ENCODE peak calls at places on chromosomes 3 and 15, in five cellular contexts. One of them, this sample, is unnamed.

GRCh38 chr3:58874795-58875194 is 175.0 kb downstream of the CFAP20DC start:
- DNase-seq in GM20000: peak; percentile 21
- DNase-seq in GM13977: peak; percentile 40
- DNase-seq in HCT116: peak; percentile 64
- DNase-seq in kidney epithelial cell: peak; percentile 18
- DNase-seq in this sample: no peak

GRCh38 chr3:48756640-48757039 is 39.6 kb upstream of the IP6K2 start:
- DNase-seq in GM20000: no peak
- DNase-seq in GM13977: no peak
- DNase-seq in HCT116: no peak
- DNase-seq in kidney epithelial cell: no peak
- DNase-seq in this sample: no peak

GRCh38 chr3:190303887-190304286 is 18.4 kb downstream of the CLDN1 start:
- DNase-seq in GM20000: no peak
- DNase-seq in GM13977: no peak
- DNase-seq in HCT116: no peak
- DNase-seq in kidney epithelial cell: no peak
- DNase-seq in this sample: no peak

GRCh38 chr3:123792473-123793201 is 91.5 kb downstream of the MYLK start:
- DNase-seq in GM20000: no peak
- DNase-seq in GM13977: no peak
- DNase-seq in HCT116: no peak
- DNase-seq in kidney epithelial cell: no peak
- DNase-seq in this sample: no peak

GRCh38 chr3:72996121-72996472 is 514 bp upstream of the PPP4R2 start:
- DNase-seq in GM20000: no peak
- DNase-seq in GM13977: no peak
- DNase-seq in HCT116: no peak
- DNase-seq in kidney epithelial cell: no peak
- DNase-seq in this sample: no peak

GRCh38 chr3:71872256-71872655 is 87.3 kb upstream of the PROK2 start:
- DNase-seq in GM20000: no peak
- DNase-seq in GM13977: no peak
- DNase-seq in HCT116: no peak
- DNase-seq in kidney epithelial cell: no peak
- DNase-seq in this sample: no peak

GRCh38 chr3:127682576-127682975 is 9.8 kb downstream of the ABTB1 start:
- DNase-seq in GM20000: no peak
- DNase-seq in GM13977: no peak
- DNase-seq in HCT116: no peak
- DNase-seq in kidney epithelial cell: no peak
- DNase-seq in this sample: peak; percentile 8

GRCh38 chr15:35186346-35186745 is 101.3 kb upstream of the NANOGP8 start:
- DNase-seq in GM20000: no peak
- DNase-seq in GM13977: no peak
- DNase-seq in HCT116: no peak
- DNase-seq in kidney epithelial cell: no peak
- DNase-seq in this sample: no peak

GRCh38 chr15:58212909-58213526 is 74.8 kb downstream of the AQP9 start:
- DNase-seq in GM20000: no peak
- DNase-seq in GM13977: peak; percentile 22
- DNase-seq in HCT116: no peak
- DNase-seq in kidney epithelial cell: no peak
- DNase-seq in this sample: no peak

GRCh38 chr3:172595648-172596393 is 72.6 kb upstream of the TNFSF10 start:
- DNase-seq in GM20000: peak; percentile 65
- DNase-seq in GM13977: peak; percentile 73
- DNase-seq in HCT116: peak; percentile 48
- DNase-seq in kidney epithelial cell: no peak
- DNase-seq in this sample: no peak

GRCh38 chr3:10697918-10698317 is 118.1 kb upstream of the SLC6A11 start:
- DNase-seq in GM20000: no peak
- DNase-seq in GM13977: no peak
- DNase-seq in HCT116: peak; percentile 10
- DNase-seq in kidney epithelial cell: no peak
- DNase-seq in this sample: no peak

GRCh38 chr15:38796589-38796988 is 232.0 kb upstream of the RASGRP1 start:
- DNase-seq in GM20000: no peak
- DNase-seq in GM13977: no peak
- DNase-seq in HCT116: no peak
- DNase-seq in kidney epithelial cell: no peak
- DNase-seq in this sample: no peak

GRCh38 chr15:77013786-77014136 is 18.8 kb downstream of the PSTPIP1 start:
- DNase-seq in GM20000: peak; percentile 78
- DNase-seq in GM13977: peak; percentile 85
- DNase-seq in HCT116: peak; percentile 24
- DNase-seq in kidney epithelial cell: no peak
- DNase-seq in this sample: no peak

GRCh38 chr3:6282920-6283319 is 578.0 kb upstream of the GRM7 start:
- DNase-seq in GM20000: no peak
- DNase-seq in GM13977: no peak
- DNase-seq in HCT116: no peak
- DNase-seq in kidney epithelial cell: no peak
- DNase-seq in this sample: no peak

GRCh38 chr3:4681301-4681700 is 188.2 kb downstream of the ITPR1 start:
- DNase-seq in GM20000: no peak
- DNase-seq in GM13977: no peak
- DNase-seq in HCT116: no peak
- DNase-seq in kidney epithelial cell: no peak
- DNase-seq in this sample: no peak

GRCh38 chr3:158058775-158059174 is 47.4 kb downstream of the SHOX2 start:
- DNase-seq in GM20000: no peak
- DNase-seq in GM13977: no peak
- DNase-seq in HCT116: no peak
- DNase-seq in kidney epithelial cell: no peak
- DNase-seq in this sample: peak; percentile 25

GRCh38 chr3:126972866-126973265 is 10.0 kb upstream of the PLXNA1 start:
- DNase-seq in GM20000: no peak
- DNase-seq in GM13977: no peak
- DNase-seq in HCT116: no peak
- DNase-seq in kidney epithelial cell: no peak
- DNase-seq in this sample: no peak

GRCh38 chr3:9838856-9839255 is 5.0 kb downstream of the RPUSD3 start:
- DNase-seq in GM20000: no peak
- DNase-seq in GM13977: no peak
- DNase-seq in HCT116: no peak
- DNase-seq in kidney epithelial cell: no peak
- DNase-seq in this sample: no peak

GRCh38 chr3:346186-346585 is 149.6 kb downstream of the CHL1 start:
- DNase-seq in GM20000: no peak
- DNase-seq in GM13977: no peak
- DNase-seq in HCT116: no peak
- DNase-seq in kidney epithelial cell: no peak
- DNase-seq in this sample: no peak

GRCh38 chr3:111227216-111227615 is 155.6 kb downstream of the NECTIN3 start:
- DNase-seq in GM20000: no peak
- DNase-seq in GM13977: no peak
- DNase-seq in HCT116: no peak
- DNase-seq in kidney epithelial cell: peak; percentile 19
- DNase-seq in this sample: no peak

GRCh38 chr3:32448686-32449474 is 53.8 kb downstream of the CMTM6 start:
- DNase-seq in GM20000: no peak
- DNase-seq in GM13977: no peak
- DNase-seq in HCT116: no peak
- DNase-seq in kidney epithelial cell: no peak
- DNase-seq in this sample: no peak

GRCh38 chr3:176074096-176074495 is 1123.2 kb downstream of the TBL1XR1 start:
- DNase-seq in GM20000: no peak
- DNase-seq in GM13977: no peak
- DNase-seq in HCT116: no peak
- DNase-seq in kidney epithelial cell: no peak
- DNase-seq in this sample: no peak

GRCh38 chr3:52072020-52072419 is 15.6 kb upstream of the DUSP7 start:
- DNase-seq in GM20000: no peak
- DNase-seq in GM13977: no peak
- DNase-seq in HCT116: no peak
- DNase-seq in kidney epithelial cell: no peak
- DNase-seq in this sample: no peak

GRCh38 chr3:106514431-106514830 is 645.6 kb upstream of the CBLB start:
- DNase-seq in GM20000: no peak
- DNase-seq in GM13977: no peak
- DNase-seq in HCT116: no peak
- DNase-seq in kidney epithelial cell: peak; percentile 16
- DNase-seq in this sample: no peak

GRCh38 chr3:71515640-71516383 is 67.7 kb downstream of the FOXP1 start:
- DNase-seq in GM20000: no peak
- DNase-seq in GM13977: no peak
- DNase-seq in HCT116: no peak
- DNase-seq in kidney epithelial cell: no peak
- DNase-seq in this sample: no peak

GRCh38 chr3:46861996-46862688 is 1.1 kb downstream of the MYL3 start:
- DNase-seq in GM20000: no peak
- DNase-seq in GM13977: no peak
- DNase-seq in HCT116: no peak
- DNase-seq in kidney epithelial cell: no peak
- DNase-seq in this sample: peak; percentile 3

GRCh38 chr3:136262559-136262958 is 12.4 kb downstream of the PCCB start:
- DNase-seq in GM20000: no peak
- DNase-seq in GM13977: no peak
- DNase-seq in HCT116: no peak
- DNase-seq in kidney epithelial cell: no peak
- DNase-seq in this sample: no peak

GRCh38 chr15:40150163-40150925 is 10.5 kb upstream of the BUB1B start:
- DNase-seq in GM20000: no peak
- DNase-seq in GM13977: no peak
- DNase-seq in HCT116: peak; percentile 31
- DNase-seq in kidney epithelial cell: peak; percentile 63
- DNase-seq in this sample: no peak

DNA sequence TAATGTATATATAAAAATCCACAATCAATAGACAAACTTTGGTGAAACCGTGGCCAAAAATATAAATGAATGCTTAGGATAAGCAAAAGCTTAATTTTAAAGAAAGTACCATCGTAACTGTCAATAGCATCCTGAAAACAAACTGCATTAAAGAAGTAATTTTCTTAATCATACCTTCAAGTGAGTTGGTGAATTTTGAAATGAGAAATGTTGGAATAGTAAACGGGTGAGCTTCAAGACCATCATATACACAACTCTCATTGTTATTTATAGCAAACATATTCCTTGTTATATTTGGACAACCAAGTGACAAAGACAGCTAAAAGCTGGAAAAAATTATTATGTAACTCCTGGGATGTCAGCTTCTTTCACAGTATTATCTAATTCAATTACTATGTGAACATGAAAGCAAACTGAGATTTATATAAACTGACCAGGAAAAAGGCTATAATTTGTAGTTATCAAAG is 3.7 kb downstream of the DAZL start:
- DNase-seq in GM20000: no peak
- DNase-seq in GM13977: no peak
- DNase-seq in HCT116: no peak
- DNase-seq in kidney epithelial cell: no peak
- DNase-seq in this sample: no peak
- TF ChIP-seq CTCF in GM20000: no peak
- TF ChIP-seq CTCF in GM13977: no peak
- TF ChIP-seq CTCF in HCT116: no peak
- TF ChIP-seq CTCF in kidney epithelial cell: no peak
- TF ChIP-seq CTCF in this sample: peak; percentile 51

GRCh38 chr3:197750863-197751737 is 1.4 kb downstream of the FYTTD1 start:
- DNase-seq in GM20000: no peak
- DNase-seq in GM13977: peak; percentile 35
- DNase-seq in HCT116: no peak
- DNase-seq in kidney epithelial cell: no peak
- DNase-seq in this sample: peak; percentile 33

GRCh38 chr3:197750396-197750831 is 731 bp downstream of the FYTTD1 start:
- DNase-seq in GM20000: peak; percentile 85
- DNase-seq in GM13977: peak; percentile 80
- DNase-seq in HCT116: no peak
- DNase-seq in kidney epithelial cell: no peak
- DNase-seq in this sample: peak; percentile 75

GRCh38 chr3:197756704-197757103 is 7.0 kb downstream of the FYTTD1 start:
- DNase-seq in GM20000: no peak
- DNase-seq in GM13977: no peak
- DNase-seq in HCT116: no peak
- DNase-seq in kidney epithelial cell: no peak
- DNase-seq in this sample: no peak

GRCh38 chr3:197752107-197752506 is 2.4 kb downstream of the FYTTD1 start:
- DNase-seq in GM20000: no peak
- DNase-seq in GM13977: no peak
- DNase-seq in HCT116: no peak
- DNase-seq in kidney epithelial cell: no peak
- DNase-seq in this sample: no peak

DNA sequence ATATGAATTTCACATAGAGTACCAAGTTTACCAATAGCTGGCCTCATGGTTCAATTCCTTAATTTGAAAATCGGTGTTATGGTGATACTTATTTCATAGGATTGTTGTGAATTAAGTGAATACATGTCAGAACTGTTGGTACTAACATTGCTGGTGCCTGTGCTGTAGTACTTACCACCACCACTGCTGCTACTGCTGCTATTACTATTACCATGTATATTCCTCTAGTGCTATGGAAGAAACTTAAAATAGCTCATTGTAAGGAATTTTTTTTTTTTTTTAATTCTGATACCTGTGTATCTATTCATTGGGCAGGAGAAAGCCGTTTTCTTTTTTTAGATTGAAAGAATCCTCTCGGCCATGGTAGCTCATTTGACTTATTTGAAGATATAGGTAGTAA is 3.6 kb downstream of the FYTTD1 start:
- DNase-seq in GM20000: no peak
- DNase-seq in GM13977: no peak
- DNase-seq in HCT116: no peak
- DNase-seq in kidney epithelial cell: no peak
- DNase-seq in this sample: no peak
- TF ChIP-seq CTCF in GM20000: no peak
- TF ChIP-seq CTCF in GM13977: no peak
- TF ChIP-seq CTCF in HCT116: peak; percentile 14
- TF ChIP-seq CTCF in kidney epithelial cell: no peak
- TF ChIP-seq CTCF in this sample: no peak

DNA sequence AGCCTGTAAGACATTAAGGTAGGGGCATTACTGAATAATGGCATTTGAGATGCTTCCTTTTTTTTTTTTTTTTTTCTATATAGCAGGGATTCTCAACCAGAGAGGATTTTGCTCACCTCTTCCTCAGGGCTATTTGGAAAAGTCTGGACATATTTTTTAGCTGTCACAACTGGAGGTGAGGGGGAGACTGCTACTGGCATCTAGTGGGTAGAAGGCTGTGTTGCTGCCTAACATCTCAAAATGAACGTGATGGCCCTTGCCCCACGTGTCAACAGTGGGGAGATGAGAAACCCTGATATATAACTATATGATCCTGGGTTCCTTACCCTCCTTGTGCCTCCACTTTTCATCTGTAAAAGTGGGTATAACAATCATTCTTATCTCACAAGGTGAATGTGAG is 71.9 kb downstream of the CADPS start:
- DNase-seq in GM20000: no peak
- DNase-seq in GM13977: no peak
- DNase-seq in HCT116: no peak
- DNase-seq in kidney epithelial cell: no peak
- DNase-seq in this sample: no peak
- TF ChIP-seq CTCF in GM20000: no peak
- TF ChIP-seq CTCF in GM13977: no peak
- TF ChIP-seq CTCF in HCT116: no peak
- TF ChIP-seq CTCF in kidney epithelial cell: no peak
- TF ChIP-seq CTCF in this sample: no peak

DNA sequence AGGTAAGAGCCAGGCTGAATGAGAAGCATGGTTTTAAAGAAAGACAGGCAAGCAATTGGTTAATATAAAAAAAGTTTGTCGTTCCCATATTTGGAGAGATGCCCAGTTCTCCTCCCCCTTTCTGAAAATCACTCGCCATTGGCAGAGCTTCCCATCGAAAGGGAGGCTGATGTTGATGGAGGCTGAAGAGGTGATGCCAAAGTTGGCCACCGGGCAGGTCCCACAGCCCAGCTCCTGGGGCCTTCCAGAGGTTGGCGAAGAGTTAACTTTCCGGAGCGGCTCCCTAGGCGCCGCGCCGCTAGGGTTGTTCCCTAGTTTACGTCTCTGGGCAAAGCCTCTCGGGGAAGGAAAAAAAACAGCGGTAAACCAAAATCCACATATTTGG is 792 bp downstream of the PCOLCE2 start:
- DNase-seq in GM20000: no peak
- DNase-seq in GM13977: peak; percentile 39
- DNase-seq in HCT116: peak; percentile 69
- DNase-seq in kidney epithelial cell: no peak
- DNase-seq in this sample: peak; percentile 37
- TF ChIP-seq CTCF in GM20000: no peak
- TF ChIP-seq CTCF in GM13977: no peak
- TF ChIP-seq CTCF in HCT116: peak; percentile 8
- TF ChIP-seq CTCF in kidney epithelial cell: no peak
- TF ChIP-seq CTCF in this sample: no peak

This sample was measured in glutamatergic neuron.